ENCODE peak calls at places on chromosome 20, in six cellular contexts. One of them, this sample, is unnamed.

GRCh38 chr20:63966172-63966943 is 3.4 kb downstream of the ZNF512B start:
- DNase-seq in CD8-positive, alpha-beta memory T cell: no peak
- DNase-seq in Daoy: peak
- DNase-seq in nephron progenitor cell: peak
- DNase-seq in DMS79: no peak
- DNase-seq in iPS-NIHi11: no peak
- DNase-seq in this sample: no peak

GRCh38 chr20:37423545-37423944 is 77.6 kb downstream of the SRC start:
- DNase-seq in CD8-positive, alpha-beta memory T cell: no peak
- DNase-seq in Daoy: no peak
- DNase-seq in nephron progenitor cell: no peak
- DNase-seq in DMS79: no peak
- DNase-seq in iPS-NIHi11: no peak
- DNase-seq in this sample: no peak

GRCh38 chr20:7893019-7893730 is 47.1 kb downstream of the HAO1 start:
- DNase-seq in CD8-positive, alpha-beta memory T cell: no peak
- DNase-seq in Daoy: no peak
- DNase-seq in nephron progenitor cell: no peak
- DNase-seq in DMS79: no peak
- DNase-seq in iPS-NIHi11: no peak
- DNase-seq in this sample: no peak

GRCh38 chr20:48668451-48668946 is 159.3 kb downstream of the PREX1 start:
- DNase-seq in CD8-positive, alpha-beta memory T cell: no peak
- DNase-seq in Daoy: peak
- DNase-seq in nephron progenitor cell: no peak
- DNase-seq in DMS79: peak
- DNase-seq in iPS-NIHi11: no peak
- DNase-seq in this sample: no peak

GRCh38 chr20:19742974-19743649 is 14.9 kb upstream of the RIN2 start:
- DNase-seq in CD8-positive, alpha-beta memory T cell: no peak
- DNase-seq in Daoy: no peak
- DNase-seq in nephron progenitor cell: no peak
- DNase-seq in DMS79: no peak
- DNase-seq in iPS-NIHi11: no peak
- DNase-seq in this sample: no peak

GRCh38 chr20:47358052-47358671 is 1.7 kb upstream of the ZMYND8 start:
- DNase-seq in CD8-positive, alpha-beta memory T cell: no peak
- DNase-seq in Daoy: no peak
- DNase-seq in nephron progenitor cell: no peak
- DNase-seq in DMS79: no peak
- DNase-seq in iPS-NIHi11: no peak
- DNase-seq in this sample: no peak

GRCh38 chr20:63955281-63955845 is 853 bp downstream of the UCKL1 start:
- DNase-seq in CD8-positive, alpha-beta memory T cell: peak
- DNase-seq in Daoy: no peak
- DNase-seq in nephron progenitor cell: peak
- DNase-seq in DMS79: no peak
- DNase-seq in iPS-NIHi11: peak
- DNase-seq in this sample: peak

GRCh38 chr20:58709013-58709702 is 16.6 kb downstream of the NPEPL1 start:
- DNase-seq in CD8-positive, alpha-beta memory T cell: no peak
- DNase-seq in Daoy: no peak
- DNase-seq in nephron progenitor cell: no peak
- DNase-seq in DMS79: no peak
- DNase-seq in iPS-NIHi11: no peak
- DNase-seq in this sample: no peak

GRCh38 chr20:49091762-49092161 is 45.6 kb downstream of the CSE1L start:
- DNase-seq in CD8-positive, alpha-beta memory T cell: no peak
- DNase-seq in Daoy: no peak
- DNase-seq in nephron progenitor cell: no peak
- DNase-seq in DMS79: no peak
- DNase-seq in iPS-NIHi11: no peak
- DNase-seq in this sample: no peak

GRCh38 chr20:43669332-43669731 is 2.4 kb downstream of the MYBL2 start:
- DNase-seq in CD8-positive, alpha-beta memory T cell: no peak
- DNase-seq in Daoy: peak
- DNase-seq in nephron progenitor cell: no peak
- DNase-seq in DMS79: no peak
- DNase-seq in iPS-NIHi11: no peak
- DNase-seq in this sample: no peak

GRCh38 chr20:31721408-31722332 is 998 bp downstream of the BCL2L1 start:
- DNase-seq in CD8-positive, alpha-beta memory T cell: no peak
- DNase-seq in Daoy: no peak
- DNase-seq in nephron progenitor cell: no peak
- DNase-seq in DMS79: peak
- DNase-seq in iPS-NIHi11: no peak
- DNase-seq in this sample: no peak

GRCh38 chr20:3786126-3786484 is 435 bp downstream of the CENPB start:
- DNase-seq in CD8-positive, alpha-beta memory T cell: no peak
- DNase-seq in Daoy: peak
- DNase-seq in nephron progenitor cell: peak
- DNase-seq in DMS79: peak
- DNase-seq in iPS-NIHi11: peak
- DNase-seq in this sample: peak

GRCh38 chr20:44501448-44501847 is 20.4 kb downstream of the SERINC3 start:
- DNase-seq in CD8-positive, alpha-beta memory T cell: no peak
- DNase-seq in Daoy: no peak
- DNase-seq in nephron progenitor cell: no peak
- DNase-seq in DMS79: no peak
- DNase-seq in iPS-NIHi11: no peak
- DNase-seq in this sample: no peak

GRCh38 chr20:19928379-19929360 is 88.5 kb upstream of the NAA20 start:
- DNase-seq in CD8-positive, alpha-beta memory T cell: no peak
- DNase-seq in Daoy: no peak
- DNase-seq in nephron progenitor cell: no peak
- DNase-seq in DMS79: no peak
- DNase-seq in iPS-NIHi11: no peak
- DNase-seq in this sample: no peak

GRCh38 chr20:10876558-10876957 is 202.8 kb upstream of the JAG1 start:
- DNase-seq in CD8-positive, alpha-beta memory T cell: no peak
- DNase-seq in Daoy: no peak
- DNase-seq in nephron progenitor cell: no peak
- DNase-seq in DMS79: no peak
- DNase-seq in iPS-NIHi11: no peak
- DNase-seq in this sample: no peak

GRCh38 chr20:63044605-63045004 is 37.8 kb upstream of the BHLHE23 start:
- DNase-seq in CD8-positive, alpha-beta memory T cell: no peak
- DNase-seq in Daoy: no peak
- DNase-seq in nephron progenitor cell: no peak
- DNase-seq in DMS79: no peak
- DNase-seq in iPS-NIHi11: no peak
- DNase-seq in this sample: no peak

GRCh38 chr20:33437141-33437911 is 6.2 kb downstream of the SNTA1 start:
- DNase-seq in CD8-positive, alpha-beta memory T cell: no peak
- DNase-seq in Daoy: peak
- DNase-seq in nephron progenitor cell: no peak
- DNase-seq in DMS79: no peak
- DNase-seq in iPS-NIHi11: no peak
- DNase-seq in this sample: no peak

GRCh38 chr20:2698186-2698817 is 5.7 kb downstream of the EBF4 start:
- DNase-seq in CD8-positive, alpha-beta memory T cell: no peak
- DNase-seq in Daoy: no peak
- DNase-seq in nephron progenitor cell: no peak
- DNase-seq in DMS79: no peak
- DNase-seq in iPS-NIHi11: no peak
- DNase-seq in this sample: no peak

GRCh38 chr20:37223053-37223452 is 38.6 kb downstream of the GHRH start:
- DNase-seq in CD8-positive, alpha-beta memory T cell: no peak
- DNase-seq in Daoy: peak
- DNase-seq in nephron progenitor cell: no peak
- DNase-seq in DMS79: no peak
- DNase-seq in iPS-NIHi11: no peak
- DNase-seq in this sample: peak

GRCh38 chr20:56781108-56781739 is 152.1 kb downstream of the TFAP2C start:
- DNase-seq in CD8-positive, alpha-beta memory T cell: no peak
- DNase-seq in Daoy: peak
- DNase-seq in nephron progenitor cell: no peak
- DNase-seq in DMS79: no peak
- DNase-seq in iPS-NIHi11: no peak
- DNase-seq in this sample: no peak

GRCh38 chr20:19427913-19428800 is 215.7 kb downstream of the SLC24A3 start:
- DNase-seq in CD8-positive, alpha-beta memory T cell: no peak
- DNase-seq in Daoy: no peak
- DNase-seq in nephron progenitor cell: no peak
- DNase-seq in DMS79: no peak
- DNase-seq in iPS-NIHi11: no peak
- DNase-seq in this sample: no peak

GRCh38 chr20:19347943-19348456 is 135.6 kb downstream of the SLC24A3 start:
- DNase-seq in CD8-positive, alpha-beta memory T cell: no peak
- DNase-seq in Daoy: peak
- DNase-seq in nephron progenitor cell: no peak
- DNase-seq in DMS79: no peak
- DNase-seq in iPS-NIHi11: no peak
- DNase-seq in this sample: no peak

GRCh38 chr20:45325367-45325766 is 17.3 kb upstream of the MATN4 start:
- DNase-seq in CD8-positive, alpha-beta memory T cell: no peak
- DNase-seq in Daoy: no peak
- DNase-seq in nephron progenitor cell: peak
- DNase-seq in DMS79: no peak
- DNase-seq in iPS-NIHi11: no peak
- DNase-seq in this sample: no peak

GRCh38 chr20:47263502-47264084 is 92.9 kb downstream of the ZMYND8 start:
- DNase-seq in CD8-positive, alpha-beta memory T cell: no peak
- DNase-seq in Daoy: no peak
- DNase-seq in nephron progenitor cell: no peak
- DNase-seq in DMS79: no peak
- DNase-seq in iPS-NIHi11: no peak
- DNase-seq in this sample: no peak

This sample was measured in naive B cell.